ENCODE peak calls at places on chromosomes 3 and 15, in ten cellular contexts. N, E, K, R, V, Y, B, C, D and O are unnamed samples. For H3K4me1, the result is how much of the 10 kb centered on the place peaks cover.

GRCh38 chr3:71800023-71800422 is 15.1 kb upstream of the PROK2 start:
- DNase-seq in D (no peak), N (no peak), V (no peak), B (no peak), K (no peak), E (no peak), Y (no peak), R (no peak), C (no peak), O (no peak)

GRCh38 chr15:31607656-31608055 is 281.0 kb downstream of the KLF13 start:
- DNase-seq in N (no peak), V (no peak), K (no peak), D (no peak), C (no peak), B (no peak), Y (no peak), R (no peak), E (no peak), O (no peak)

GRCh38 chr15:92883643-92884458 is 16.3 kb upstream of the CHD2 start:
- DNase-seq in Y (no peak), E (no peak), D (no peak), C (no peak), K (no peak), R (no peak), B (no peak), N (no peak), V (no peak), O (no peak)

GRCh38 chr3:2465842-2466241 is 367.2 kb downstream of the CNTN4 start:
- DNase-seq in E (no peak), C (no peak), D (no peak), K (no peak), N (no peak), R (no peak), Y (no peak), V (no peak), B (no peak), O (no peak)

GRCh38 chr3:11530153-11530721 is 113.5 kb downstream of the VGLL4 start:
- DNase-seq in V (no peak), D (no peak), B (peak), C (no peak), K (no peak), R (peak), Y (no peak), E (peak), N (no peak), O (no peak)

GRCh38 chr3:111979689-111980025 is 831 bp downstream of the ABHD10 start:
- DNase-seq in E (no peak), V (no peak), R (no peak), Y (no peak), B (no peak), K (no peak), N (no peak), C (no peak), D (no peak), O (no peak)

GRCh38 chr3:54122046-54122801 is at the start of gene CACNA2D3:
- DNase-seq in D (peak), V (no peak), K (no peak), R (peak), C (peak), Y (peak), B (peak), E (no peak), N (no peak), O (peak)

GRCh38 chr15:40047413-40048154 is 8.6 kb upstream of the SRP14 start:
- DNase-seq in R (peak), V (no peak), B (peak), E (no peak), Y (peak), N (no peak), K (no peak), D (peak), C (no peak), O (peak)

GRCh38 chr3:31004025-31004678 is 109.7 kb upstream of the GADL1 start:
- DNase-seq in N (no peak), D (no peak), E (no peak), K (no peak), C (peak), Y (no peak), R (no peak), B (no peak), V (no peak), O (no peak)

GRCh38 chr3:89353465-89353864 is 246.0 kb downstream of the EPHA3 start:
- DNase-seq in B (no peak), C (no peak), N (no peak), K (no peak), E (no peak), R (no peak), Y (no peak), V (no peak), D (no peak), O (no peak)

GRCh38 chr3:149489060-149489690 is 14.7 kb downstream of the TM4SF4 start:
- DNase-seq in Y (no peak), R (no peak), B (no peak), N (no peak), V (peak), D (no peak), E (no peak), C (peak), K (no peak), O (no peak)

GRCh38 chr3:142027713-142028112 is 121.6 kb downstream of the TFDP2 start:
- DNase-seq in K (no peak), V (no peak), N (no peak), B (no peak), D (no peak), R (no peak), C (peak), E (no peak), Y (peak), O (no peak)

GRCh38 chr3:46639221-46639620 is 26.9 kb downstream of the FAM240A start:
- DNase-seq in B (no peak), C (no peak), D (no peak), N (no peak), E (no peak), Y (no peak), R (no peak), V (no peak), K (no peak), O (no peak)
- TF ChIP-seq CTCF in B (no peak), C (no peak), D (no peak), N (no peak), E (no peak), Y (no peak), R (no peak), V (no peak), K (no peak), O (no peak)

GRCh38 chr15:100947760-100948429 is 28.7 kb downstream of the LRRK1 start:
- DNase-seq in R (no peak), C (no peak), V (no peak), B (no peak), D (no peak), N (no peak), E (no peak), K (no peak), Y (no peak), O (no peak)
- TF ChIP-seq EP300 in R (no peak), C (no peak), V (no peak), B (no peak), D (no peak), N (no peak), E (no peak), K (no peak), Y (no peak), O (no peak)

GRCh38 chr3:43287514-43287913 is 1.2 kb downstream of the SNRK start:
- DNase-seq in B (no peak), E (no peak), R (no peak), D (no peak), K (no peak), Y (no peak), N (no peak), C (no peak), V (no peak), O (no peak)

GRCh38 chr3:43286886-43287301 is 554 bp downstream of the SNRK start:
- DNase-seq in N (peak), E (no peak), D (no peak), K (no peak), B (no peak), C (peak), V (no peak), R (no peak), Y (no peak), O (no peak)

GRCh38 chr3:43288366-43288765 is 2.0 kb downstream of the SNRK start:
- DNase-seq in Y (no peak), V (no peak), D (no peak), K (no peak), E (no peak), C (no peak), B (no peak), N (no peak), R (no peak), O (no peak)

GRCh38 chr3:43289401-43289800 is 3.1 kb downstream of the SNRK start:
- DNase-seq in N (no peak), B (no peak), V (no peak), R (no peak), D (no peak), K (no peak), E (no peak), Y (no peak), C (no peak), O (no peak)

DNA sequence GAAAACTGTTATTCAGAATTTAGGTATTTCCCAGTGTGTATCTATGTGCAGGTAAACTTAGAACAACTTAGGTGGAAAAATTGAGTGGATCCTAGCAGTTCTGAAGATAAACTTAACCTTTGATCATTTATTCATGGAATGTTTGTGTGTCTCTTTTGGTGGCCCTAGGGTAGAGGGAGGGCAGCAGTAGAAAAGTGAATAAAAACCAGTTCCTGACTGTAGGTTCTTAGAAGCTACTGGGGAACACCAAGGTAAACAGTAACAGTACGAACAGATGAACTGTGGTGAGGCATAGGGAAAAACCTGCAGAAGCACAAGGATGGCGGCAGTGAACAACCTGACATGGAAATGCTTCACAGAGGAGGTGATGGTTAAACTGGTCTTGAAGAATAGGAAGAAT is 2.5 kb downstream of the SNRK start:
- DNase-seq in R (no peak), C (no peak), B (no peak), K (no peak), D (no peak), N (no peak), Y (no peak), E (peak), V (no peak), O (no peak)
- H3K4me1 ChIP-seq in R (half or more), C (under half), B (under half), K (under half), D (half or more), N (under half), Y (under half), E (half or more), V (under half), O (half or more)

GRCh38 chr15:53511175-53511574 is 248.3 kb downstream of the WDR72 start:
- DNase-seq in Y (no peak), C (no peak), E (peak), B (no peak), V (no peak), N (no peak), R (no peak), D (no peak), K (no peak), O (no peak)

GRCh38 chr15:53513431-53513830 is 246.0 kb downstream of the WDR72 start:
- DNase-seq in Y (no peak), K (no peak), V (no peak), B (no peak), N (no peak), E (no peak), C (no peak), D (no peak), R (no peak), O (no peak)

GRCh38 chr15:53506370-53506769 is 253.1 kb downstream of the WDR72 start:
- DNase-seq in Y (no peak), K (no peak), V (no peak), E (peak), B (no peak), D (no peak), N (peak), C (no peak), R (no peak), O (no peak)

GRCh38 chr15:53512029-53512428 is 247.4 kb downstream of the WDR72 start:
- DNase-seq in D (no peak), V (no peak), B (no peak), R (no peak), E (peak), C (no peak), K (no peak), N (no peak), Y (no peak), O (no peak)
- TF ChIP-seq CTCF in D (no peak), V (no peak), B (no peak), R (no peak), E (peak), C (no peak), K (no peak), N (peak), Y (no peak), O (no peak)

DNA sequence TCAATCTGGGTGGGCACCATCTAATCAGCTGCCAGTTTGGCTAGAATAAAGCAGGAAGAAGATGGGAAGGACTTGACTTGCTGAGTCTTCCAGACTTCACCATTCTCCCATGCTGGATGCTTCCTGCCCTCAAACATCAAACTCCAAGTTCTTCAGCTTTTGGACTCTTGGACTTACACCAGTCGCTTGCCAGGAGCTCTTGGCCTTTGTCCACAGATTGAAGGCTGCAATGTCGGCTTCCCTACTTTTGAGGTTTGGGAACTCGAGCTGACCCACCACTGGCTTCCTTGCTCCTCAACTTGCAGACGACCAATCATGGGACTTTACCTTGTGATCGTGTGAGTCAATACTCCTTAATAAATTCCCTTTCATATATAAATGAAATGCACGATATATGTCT is 8.6 kb upstream of the LIPC start:
- DNase-seq in K (no peak), R (no peak), D (no peak), V (no peak), C (no peak), B (no peak), N (no peak), Y (no peak), E (no peak), O (peak)
- TF ChIP-seq EP300 in K (no peak), R (no peak), D (no peak), V (no peak), C (no peak), B (no peak), N (no peak), Y (no peak), E (no peak), O (no peak)